ENCODE peak calls at places on chromosomes 6 and 20, in ten cellular contexts. K is COR-L47; R is NCI-H1436; O is stimulated activated CD4-positive, alpha-beta T cell treated with anti-CD3 and anti-CD28 coated beads, Interleukin-4, amount 100 ng/mL, for 24 hours; C is AG08396; D is HFF-Myc; P is mammary epithelial cell; I is choroid plexus epithelial cell; A is mucosa of gallbladder; S is effector memory CD8-positive, alpha-beta T cell. V is an unnamed sample.
A peak's percentile ranks its signal among the peaks of the same experiment; 100 is the strongest.

GRCh38 chr20:31606928-31607639 is 2.0 kb downstream of the ID1 start:
- DNase-seq in K (peak; percentile 47), R (peak; percentile 27), S (no peak), C (peak; percentile 70), D (no peak), I (peak; percentile 82), P (peak; percentile 55), A (no peak), O (no peak), V (no peak)

GRCh38 chr6:144844596-144844995 is 559.5 kb downstream of the UTRN start:
- DNase-seq in S (no peak), I (no peak), C (no peak), O (no peak), A (no peak), D (no peak), P (no peak), R (no peak), K (no peak), V (no peak)

GRCh38 chr6:167056370-167056769 is 57.2 kb downstream of the CEP43 start:
- DNase-seq in R (no peak), I (peak; percentile 92), D (no peak), O (peak; percentile 53), K (no peak), A (no peak), S (peak; percentile 24), C (no peak), P (peak; percentile 33), V (peak; percentile 60)

GRCh38 chr6:105482227-105482839 is 79.5 kb upstream of the PREP start:
- DNase-seq in D (no peak), S (no peak), C (no peak), A (no peak), O (no peak), K (peak; percentile 6), R (no peak), I (peak; percentile 72), P (no peak), V (no peak)

GRCh38 chr20:41094656-41095055 is 42.7 kb upstream of the PLCG1 start:
- DNase-seq in C (peak; percentile 7), K (no peak), S (no peak), I (no peak), P (no peak), R (no peak), D (no peak), O (peak; percentile 5), A (no peak), V (no peak)

GRCh38 chr20:41347523-41348429 is 7.2 kb downstream of the LPIN3 start:
- DNase-seq in C (no peak), O (no peak), I (peak; percentile 33), K (no peak), A (no peak), R (no peak), P (no peak), S (no peak), D (no peak), V (no peak)

GRCh38 chr6:114167583-114168576 is 174.9 kb downstream of the HS3ST5 start:
- DNase-seq in K (no peak), O (no peak), A (no peak), I (no peak), R (no peak), P (no peak), D (no peak), C (no peak), S (no peak), V (no peak)

GRCh38 chr6:46927066-46927465 is 5.3 kb upstream of the ADGRF5 start:
- DNase-seq in O (no peak), D (no peak), C (no peak), S (no peak), I (no peak), K (no peak), P (peak; percentile 9), A (no peak), R (no peak), V (no peak)

GRCh38 chr6:24547243-24547642 is 52.5 kb downstream of the ALDH5A1 start:
- DNase-seq in P (no peak), I (peak; percentile 35), D (no peak), R (no peak), A (no peak), K (no peak), O (peak; percentile 52), C (no peak), S (peak; percentile 5), V (no peak)

V was measured in GM06990.